ENCODE peak calls at places on chromosomes 7 and 10, in six cellular contexts. W is astrocyte of the spinal cord, H is PC-3, M is astrocyte of the cerebellum, C is A549, J is fibroblast of lung. L is an unnamed sample.

GRCh38 chr7:54978364-54979116 is 40.3 kb upstream of the EGFR start:
- DNase-seq in W (no peak), J (no peak), H (no peak), M (no peak), C (no peak), L (no peak)

GRCh38 chr7:122423591-122423990 is 119.0 kb upstream of the FEZF1 start:
- DNase-seq in J (no peak), C (no peak), W (no peak), H (peak), M (no peak), L (no peak)

GRCh38 chr7:20217193-20217948 is at the start of gene MACC1:
- DNase-seq in M (no peak), H (peak), W (no peak), C (no peak), J (no peak), L (no peak)

GRCh38 chr7:39659356-39660013 is 36.1 kb downstream of the RALA start:
- DNase-seq in J (peak), H (no peak), C (no peak), W (no peak), M (no peak), L (peak)

GRCh38 chr10:85235258-85235657 is 906.9 kb downstream of the CCSER2 start:
- DNase-seq in H (no peak), J (no peak), W (no peak), M (no peak), C (no peak), L (no peak)

GRCh38 chr7:121081327-121081936 is 92.9 kb downstream of the CPED1 start:
- DNase-seq in M (peak), H (peak), W (peak), J (peak), C (peak), L (peak)

GRCh38 chr10:103685880-103686669 is 169.3 kb downstream of the SH3PXD2A start:
- DNase-seq in W (peak), C (peak), J (peak), H (peak), M (no peak), L (peak)

GRCh38 chr10:88154596-88155250 is 291.3 kb downstream of the PTEN start:
- DNase-seq in M (no peak), H (no peak), W (peak), J (peak), C (no peak), L (peak)

GRCh38 chr10:43196981-43197833 is 59.0 kb downstream of the CSGALNACT2 start:
- DNase-seq in J (no peak), W (no peak), C (no peak), M (no peak), H (no peak), L (no peak)

GRCh38 chr10:11631890-11632587 is 20.6 kb upstream of the USP6NL start:
- DNase-seq in M (no peak), H (no peak), C (no peak), W (no peak), J (no peak), L (no peak)

GRCh38 chr7:27106181-27106905 is 3.9 kb upstream of the HOXA2 start:
- DNase-seq in H (no peak), W (peak), J (peak), C (no peak), M (no peak), L (peak)

GRCh38 chr7:106486331-106486730 is 174.6 kb downstream of the CCDC71L start:
- DNase-seq in J (peak), M (peak), C (no peak), W (peak), H (peak), L (peak)

GRCh38 chr7:116652793-116653192 is 19.2 kb upstream of the MET start:
- DNase-seq in H (peak), C (no peak), M (no peak), J (peak), W (no peak), L (no peak)

GRCh38 chr7:4479367-4480039 is 202.6 kb upstream of the FOXK1 start:
- DNase-seq in M (peak), H (peak), W (peak), J (peak), C (peak), L (peak)

GRCh38 chr10:123537188-123537961 is 128.8 kb upstream of the GPR26 start:
- DNase-seq in C (no peak), J (no peak), M (no peak), W (no peak), H (no peak), L (no peak)

GRCh38 chr7:125195156-125195555 is 265.5 kb upstream of the POT1 start:
- DNase-seq in W (peak), C (no peak), M (no peak), J (peak), H (peak), L (no peak)

DNA sequence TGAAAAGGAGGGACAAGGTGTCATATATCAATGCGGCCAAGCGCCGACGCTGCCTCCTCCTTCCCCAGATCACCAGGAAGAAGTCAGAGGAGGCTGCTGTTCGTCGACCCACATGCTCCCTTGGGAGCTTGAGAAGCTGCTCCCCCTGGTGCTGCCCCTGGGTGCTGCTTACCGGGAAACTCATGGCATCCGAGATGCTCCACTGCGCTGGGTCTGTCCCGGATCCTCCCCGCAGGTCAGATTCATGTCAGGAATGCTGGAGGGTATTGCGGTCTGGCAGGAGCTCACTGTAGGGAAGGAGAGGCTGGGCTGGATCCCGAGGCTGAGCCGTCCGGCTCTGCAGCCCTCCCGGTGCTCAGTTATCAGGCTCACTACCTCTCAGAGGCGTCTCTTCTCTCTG is 123.7 kb upstream of the FAM20C start:
- DNase-seq in M (no peak), J (peak), W (no peak), C (no peak), H (no peak), L (no peak)
- TF ChIP-seq CTCF in M (peak), J (peak), W (peak), C (no peak), H (no peak), L (no peak)

GRCh38 chr7:42856605-42856987 is 55.3 kb downstream of the C7orf25 start:
- DNase-seq in M (no peak), J (no peak), C (no peak), H (no peak), W (no peak), L (no peak)
- H3K4me3 ChIP-seq in M (peak), J (peak), C (peak), H (peak), W (peak), L (peak)

GRCh38 chr7:92609921-92610518 is 19.8 kb upstream of the FAM133B start:
- DNase-seq in H (peak), J (no peak), W (peak), M (peak), C (no peak), L (no peak)
- TF ChIP-seq CTCF in H (peak), J (no peak), W (peak), M (peak), C (peak), L (peak)

GRCh38 chr10:89392974-89393373 is 551 bp downstream of the IFIT1 start:
- DNase-seq in C (no peak), H (no peak), W (peak), J (peak), M (peak), L (peak)

GRCh38 chr10:89391882-89392756 is at the start of gene IFIT1:
- DNase-seq in W (peak), H (peak), M (peak), C (peak), J (peak), L (peak)

GRCh38 chr10:89390875-89391576 is 1.4 kb upstream of the IFIT1 start:
- DNase-seq in W (no peak), C (no peak), M (no peak), J (peak), H (no peak), L (no peak)

GRCh38 chr10:89395141-89395540 is 2.7 kb downstream of the IFIT1 start:
- DNase-seq in W (no peak), J (no peak), C (no peak), M (no peak), H (no peak), L (no peak)

DNA sequence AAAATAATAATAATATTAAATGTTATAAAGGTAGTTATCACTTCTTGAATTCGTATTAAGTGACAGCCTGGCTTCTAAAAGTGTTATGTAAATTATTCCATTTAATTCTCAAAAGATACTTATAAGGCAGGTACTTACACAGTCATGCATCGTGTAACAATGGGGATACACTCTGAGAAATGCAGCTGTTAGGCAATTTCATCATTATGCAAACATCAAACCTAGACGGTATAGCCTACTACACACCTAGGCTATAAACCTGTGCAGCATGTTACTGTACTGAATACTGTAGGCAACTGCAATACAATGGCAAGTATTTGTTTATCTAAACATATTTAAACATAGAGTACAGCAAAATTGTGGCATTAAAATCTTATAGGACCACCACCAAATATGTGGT is 1.5 kb downstream of the IFIT1 start:
- DNase-seq in H (peak), J (no peak), C (no peak), W (no peak), M (no peak), L (no peak)
- H3K4me3 ChIP-seq in H (peak), J (no peak), C (no peak), W (no peak), M (no peak), L (peak)

DNA sequence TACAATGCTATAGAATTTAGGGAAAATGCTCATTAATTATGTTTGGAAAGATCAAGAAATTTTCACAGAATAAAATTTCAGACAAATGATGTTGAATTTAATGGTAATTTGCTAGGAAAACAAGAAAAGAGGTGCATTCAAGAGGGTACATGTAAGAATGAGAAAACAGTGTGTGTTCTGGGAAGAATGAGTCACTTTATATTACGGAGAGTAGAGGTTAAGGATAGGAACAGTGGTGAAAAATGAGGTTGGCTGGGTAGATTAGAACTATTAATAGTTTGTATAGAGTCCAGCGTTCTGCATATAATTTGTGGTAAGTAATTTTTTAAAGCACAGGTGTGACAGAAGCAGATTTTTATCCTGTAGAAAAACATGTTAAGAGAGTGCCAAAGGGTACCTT is 336.7 kb upstream of the MBL2 start:
- DNase-seq in H (peak), M (no peak), C (no peak), W (no peak), J (no peak), L (no peak)
- TF ChIP-seq CTCF in H (no peak), M (no peak), C (no peak), W (no peak), J (no peak), L (no peak)

GRCh38 chr10:52217531-52217930 is 96.5 kb upstream of the DKK1 start:
- DNase-seq in J (no peak), M (no peak), W (no peak), C (no peak), H (no peak), L (no peak)

GRCh38 chr10:52215745-52216361 is 98.2 kb upstream of the DKK1 start:
- DNase-seq in C (peak), H (peak), J (peak), W (peak), M (peak), L (peak)

GRCh38 chr10:52212802-52213510 is 101.1 kb upstream of the DKK1 start:
- DNase-seq in C (no peak), J (no peak), W (no peak), M (no peak), H (no peak), L (no peak)

GRCh38 chr10:52213511-52213831 is 100.6 kb upstream of the DKK1 start:
- DNase-seq in M (no peak), C (no peak), J (peak), H (peak), W (peak), L (peak)

GRCh38 chr10:52216852-52217251 is 97.2 kb upstream of the DKK1 start:
- DNase-seq in W (peak), C (no peak), M (peak), H (peak), J (peak), L (peak)
- H3K4me3 ChIP-seq in W (no peak), C (no peak), M (no peak), H (peak), J (no peak), L (no peak)

GRCh38 chr7:151150388-151150787 is 17.1 kb downstream of the GBX1 start:
- DNase-seq in H (no peak), J (no peak), C (no peak), W (no peak), M (no peak), L (no peak)

GRCh38 chr7:151148319-151149259 is 18.9 kb downstream of the GBX1 start:
- DNase-seq in H (no peak), J (no peak), M (no peak), C (no peak), W (no peak), L (no peak)

GRCh38 chr7:151157645-151158329 is 9.7 kb downstream of the GBX1 start:
- DNase-seq in C (peak), J (peak), M (no peak), W (no peak), H (peak), L (no peak)

DNA sequence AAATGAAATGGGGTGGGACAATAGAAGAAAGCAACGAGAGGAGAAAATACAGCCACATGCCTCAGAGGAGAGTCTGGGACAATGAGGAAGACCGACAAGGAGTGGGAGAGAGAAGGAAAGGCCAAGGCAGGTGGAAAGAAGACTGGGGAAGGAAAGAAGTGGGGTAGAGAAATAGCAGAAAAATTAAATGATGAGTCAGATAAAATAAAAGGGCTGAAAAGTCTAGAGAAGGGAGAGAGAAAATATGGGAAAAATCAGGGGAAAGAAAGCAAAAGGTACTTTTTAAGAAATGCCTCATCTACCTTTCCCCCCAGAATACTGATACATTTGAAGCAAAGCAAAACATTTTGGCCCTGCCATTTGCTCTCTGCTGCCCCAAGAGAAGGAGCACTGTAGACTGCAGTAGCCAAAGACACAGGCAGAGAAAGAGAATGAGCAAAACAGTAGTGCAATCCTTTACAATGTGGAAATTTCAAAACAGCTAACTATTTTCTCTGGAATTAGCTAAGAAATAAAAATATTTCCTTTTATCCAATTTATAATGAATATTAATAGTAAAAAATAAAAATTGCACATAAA is 14.5 kb downstream of the GBX1 start:
- DNase-seq in C (no peak), M (no peak), H (no peak), W (no peak), J (no peak), L (no peak)
- TF ChIP-seq CTCF in C (no peak), M (peak), H (peak), W (peak), J (peak), L (peak)

L was measured in foreskin fibroblast.